ENCODE peak calls at places on chromosomes 7 and 10, in six cellular contexts. N, J, Z, T, O and Y are unnamed samples. For H3K4me1, the result is how much of the 10 kb centered on the place peaks cover.

GRCh38 chr7:40133561-40134427 is 628 bp downstream of the MPLKIP start:
- DNase-seq in J (no peak), Z (peak), O (no peak), T (no peak), N (no peak), Y (no peak)

GRCh38 chr10:17005621-17006566 is 123.7 kb downstream of the CUBN start:
- DNase-seq in O (no peak), T (no peak), Z (peak), N (no peak), J (no peak), Y (no peak)

GRCh38 chr10:43125274-43125845 is 12.9 kb upstream of the CSGALNACT2 start:
- DNase-seq in O (peak), J (no peak), Z (no peak), N (peak), T (no peak), Y (no peak)

GRCh38 chr7:78770422-78771410 is 682.8 kb downstream of the MAGI2 start:
- DNase-seq in T (no peak), O (peak), J (peak), N (no peak), Z (peak), Y (no peak)

GRCh38 chr10:85224366-85224960 is 896.1 kb downstream of the CCSER2 start:
- DNase-seq in O (no peak), J (no peak), T (no peak), Z (no peak), N (no peak), Y (no peak)

GRCh38 chr10:58957517-58957916 is 218.9 kb upstream of the PHYHIPL start:
- DNase-seq in Z (no peak), T (no peak), J (no peak), N (no peak), O (no peak), Y (no peak)

GRCh38 chr10:51937313-51937712 is 237.9 kb upstream of the CSTF2T start:
- DNase-seq in N (no peak), O (no peak), J (no peak), Z (peak), T (no peak), Y (no peak)

GRCh38 chr7:135670179-135670578 is 7.9 kb downstream of the STMP1 start:
- DNase-seq in Z (peak), O (no peak), T (no peak), N (no peak), J (no peak), Y (no peak)

GRCh38 chr7:4842302-4843064 is 19.3 kb downstream of the PAPOLB start:
- DNase-seq in Z (peak), T (no peak), O (no peak), J (no peak), N (no peak), Y (no peak)

GRCh38 chr10:57338823-57339558 is 928.7 kb downstream of the IPMK start:
- DNase-seq in J (peak), T (peak), O (peak), Z (peak), N (no peak), Y (no peak)

GRCh38 chr7:132782777-132783633 is 206.7 kb upstream of the PLXNA4 start:
- DNase-seq in Z (peak), N (no peak), O (no peak), T (no peak), J (peak), Y (no peak)

GRCh38 chr7:152664636-152665035 is 11.3 kb downstream of the XRCC2 start:
- DNase-seq in J (no peak), O (no peak), N (no peak), T (no peak), Z (no peak), Y (peak)

GRCh38 chr7:157276731-157277562 is 59.9 kb upstream of the DNAJB6 start:
- DNase-seq in Z (peak), O (no peak), N (no peak), J (peak), T (no peak), Y (no peak)

GRCh38 chr10:4561301-4561700 is 264.7 kb upstream of the AKR1E2 start:
- DNase-seq in Z (no peak), T (no peak), N (no peak), O (no peak), J (no peak), Y (no peak)

GRCh38 chr10:132421377-132422168 is 24.6 kb downstream of the PWWP2B start:
- DNase-seq in J (no peak), T (no peak), N (peak), O (no peak), Z (peak), Y (peak)
- H3K4me1 ChIP-seq in J (under half), T (under half), N (under half), O (under half), Z (under half), Y (under half)

DNA sequence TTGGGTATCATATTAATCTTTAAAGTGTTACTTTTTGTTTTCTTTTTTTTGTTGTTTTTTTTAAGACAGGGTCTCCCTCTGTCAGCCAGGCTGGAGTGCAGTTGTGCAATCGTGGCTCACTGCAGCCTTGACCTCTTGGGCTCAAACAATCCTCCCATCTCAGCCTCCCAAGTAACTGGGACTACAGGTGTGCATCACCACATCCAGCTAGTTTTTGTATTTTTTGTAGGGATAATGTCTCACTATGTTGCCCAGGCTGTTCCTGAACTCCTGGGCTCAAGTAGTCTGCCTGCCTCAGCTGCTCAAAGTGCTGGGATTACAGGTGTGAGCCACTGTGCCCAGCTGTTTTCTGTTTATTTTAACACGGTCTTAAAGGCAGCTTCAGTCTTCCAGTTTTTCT is 23.3 kb downstream of the KMT2E start:
- DNase-seq in N (no peak), Z (no peak), J (no peak), O (no peak), T (no peak), Y (no peak)
- H3K4me1 ChIP-seq in N (under half), Z (under half), J (under half), O (under half), T (under half), Y (under half)

GRCh38 chr7:44978511-44979366 is at the start of gene MYO1G:
- DNase-seq in T (no peak), Z (no peak), J (no peak), O (no peak), N (peak), Y (peak)
- H3K4me1 ChIP-seq in T (under half), Z (under half), J (under half), O (under half), N (under half), Y (under half)

DNA sequence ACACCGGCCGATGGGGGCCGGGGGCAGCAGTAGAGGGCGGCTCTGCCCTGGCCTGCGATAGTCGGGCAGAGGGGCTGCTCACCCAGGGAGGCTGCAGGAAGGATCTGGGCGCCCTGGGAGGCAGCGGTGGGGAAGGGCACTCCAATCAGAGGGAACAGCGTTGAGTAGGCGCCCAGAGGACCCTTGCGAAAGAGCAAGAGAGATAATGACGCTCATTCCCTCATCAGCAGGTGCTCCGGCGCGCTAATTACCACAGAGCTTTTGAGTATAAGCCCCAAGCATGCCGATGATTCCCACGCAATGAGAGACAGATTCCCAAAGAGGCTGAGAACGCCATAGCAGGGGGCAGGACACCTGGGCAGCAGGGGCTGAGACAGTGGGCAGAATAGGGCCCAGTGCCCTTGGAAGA is 215.3 kb downstream of the MAD1L1 start:
- DNase-seq in Z (no peak), J (no peak), O (no peak), N (no peak), T (no peak), Y (no peak)
- H3K4me1 ChIP-seq in Z (under half), J (under half), O (under half), N (under half), T (under half), Y (under half)

DNA sequence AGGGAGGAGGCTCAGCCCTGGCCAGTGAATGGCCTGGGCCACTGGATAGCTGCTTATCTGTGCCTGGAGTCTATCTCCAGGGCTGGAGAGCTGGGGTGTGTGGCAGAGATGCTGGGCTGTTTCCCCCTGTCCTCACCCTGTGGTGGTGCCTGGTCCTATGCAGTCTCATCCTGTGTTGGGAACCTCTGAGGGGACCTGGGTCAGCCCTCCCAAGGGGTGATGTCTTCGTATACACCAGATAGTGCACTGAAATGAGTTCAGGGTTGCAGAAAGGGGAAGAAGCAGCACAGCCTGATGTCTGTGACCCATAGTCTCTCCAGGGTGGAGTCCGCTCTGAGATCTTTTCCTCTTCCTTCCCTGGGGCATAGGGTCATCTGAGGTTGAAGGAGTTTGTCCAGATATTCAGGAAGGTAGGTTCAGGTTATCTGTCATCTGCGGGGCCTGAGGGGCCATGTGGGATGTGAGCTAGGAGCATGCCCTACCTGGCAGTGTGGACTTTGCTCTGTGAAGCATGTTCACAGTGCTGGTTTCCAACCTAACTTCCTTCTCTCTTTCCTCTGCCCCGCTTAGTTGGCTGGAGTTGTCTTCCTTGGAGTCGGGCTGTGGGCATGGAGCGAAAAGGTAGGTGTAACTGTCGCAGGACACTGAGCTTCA is 33.4 kb upstream of the SH2D4B start:
- DNase-seq in Z (no peak), N (peak), O (no peak), J (peak), T (peak), Y (no peak)
- H3K4me1 ChIP-seq in Z (under half), N (under half), O (under half), J (under half), T (under half), Y (under half)

DNA sequence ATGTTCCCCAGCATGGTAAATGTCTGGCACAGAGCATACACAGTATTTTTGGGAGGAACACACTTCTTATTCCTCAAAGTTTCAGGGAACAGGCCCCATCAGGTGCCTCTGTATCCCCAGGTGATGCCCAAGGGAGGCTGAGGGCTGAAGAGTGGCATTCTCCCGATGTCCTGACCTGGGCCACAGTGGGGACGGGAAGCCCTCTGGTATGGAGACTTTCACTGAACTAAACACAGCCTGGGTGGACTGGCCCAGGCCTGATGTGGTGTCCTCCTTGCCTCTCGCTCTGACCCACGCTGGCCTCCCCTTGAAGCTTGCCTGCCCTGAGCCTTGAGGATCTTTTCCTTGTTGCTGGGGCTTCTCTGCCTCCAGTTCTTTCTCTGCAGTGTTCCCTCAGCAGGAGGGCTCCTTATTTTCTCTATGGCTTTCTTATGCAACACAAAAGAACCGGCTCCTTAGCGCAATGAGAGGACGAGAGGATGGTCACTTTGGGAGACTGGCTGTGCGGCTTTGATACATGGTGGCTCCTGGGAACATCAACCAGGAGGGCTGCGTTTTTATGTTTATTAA is 157.5 kb upstream of the TNS3 start:
- DNase-seq in J (no peak), T (no peak), N (no peak), O (no peak), Z (no peak), Y (no peak)
- H3K4me1 ChIP-seq in J (under half), T (under half), N (under half), O (under half), Z (under half), Y (under half)